ENCODE peak calls at places on chromosomes 1 and 21, in five cellular contexts. One of them, this sample, is unnamed.

GRCh38 chr1:44249543-44249942 is 36.3 kb downstream of the DMAP1 start:
- DNase-seq in lung: no peak
- DNase-seq in hepatocyte: peak; percentile 37
- DNase-seq in K562: peak; percentile 45
- DNase-seq in mucosa of descending colon: no peak
- DNase-seq in this sample: no peak

GRCh38 chr1:190436615-190437014 is 41.0 kb downstream of the BRINP3 start:
- DNase-seq in lung: no peak
- DNase-seq in hepatocyte: no peak
- DNase-seq in K562: no peak
- DNase-seq in mucosa of descending colon: peak; percentile 37
- DNase-seq in this sample: peak; percentile 66

GRCh38 chr1:2088434-2088833 is 38.2 kb downstream of the PRKCZ start:
- DNase-seq in lung: no peak
- DNase-seq in hepatocyte: no peak
- DNase-seq in K562: peak; percentile 44
- DNase-seq in mucosa of descending colon: no peak
- DNase-seq in this sample: peak; percentile 27

GRCh38 chr1:6197746-6198427 is 1.5 kb downstream of the RPL22 start:
- DNase-seq in lung: no peak
- DNase-seq in hepatocyte: no peak
- DNase-seq in K562: no peak
- DNase-seq in mucosa of descending colon: no peak
- DNase-seq in this sample: peak; percentile 47

GRCh38 chr1:96090134-96090533 is 631.5 kb upstream of the PTBP2 start:
- DNase-seq in lung: peak; percentile 50
- DNase-seq in hepatocyte: no peak
- DNase-seq in K562: no peak
- DNase-seq in mucosa of descending colon: no peak
- DNase-seq in this sample: no peak

GRCh38 chr1:62720946-62721554 is 32.9 kb upstream of the DOCK7 start:
- DNase-seq in lung: no peak
- DNase-seq in hepatocyte: peak; percentile 25
- DNase-seq in K562: no peak
- DNase-seq in mucosa of descending colon: peak; percentile 65
- DNase-seq in this sample: no peak

GRCh38 chr1:116496380-116496779 is 74.4 kb downstream of the CD58 start:
- DNase-seq in lung: no peak
- DNase-seq in hepatocyte: peak; percentile 34
- DNase-seq in K562: no peak
- DNase-seq in mucosa of descending colon: no peak
- DNase-seq in this sample: peak; percentile 80

GRCh38 chr1:19454265-19455198 is 30.8 kb downstream of the CAPZB start:
- DNase-seq in lung: no peak
- DNase-seq in hepatocyte: no peak
- DNase-seq in K562: no peak
- DNase-seq in mucosa of descending colon: no peak
- DNase-seq in this sample: peak; percentile 52

GRCh38 chr1:5968161-5968736 is 24.0 kb downstream of the NPHP4 start:
- DNase-seq in lung: no peak
- DNase-seq in hepatocyte: no peak
- DNase-seq in K562: no peak
- DNase-seq in mucosa of descending colon: no peak
- DNase-seq in this sample: no peak

GRCh38 chr1:10515627-10516026 is 40.9 kb downstream of the PEX14 start:
- DNase-seq in lung: no peak
- DNase-seq in hepatocyte: no peak
- DNase-seq in K562: no peak
- DNase-seq in mucosa of descending colon: no peak
- DNase-seq in this sample: no peak

GRCh38 chr1:241612533-241613505 is 27.4 kb downstream of the CHML start:
- DNase-seq in lung: no peak
- DNase-seq in hepatocyte: peak; percentile 21
- DNase-seq in K562: no peak
- DNase-seq in mucosa of descending colon: no peak
- DNase-seq in this sample: peak; percentile 92

GRCh38 chr1:9714257-9714718 is 62.8 kb downstream of the PIK3CD start:
- DNase-seq in lung: no peak
- DNase-seq in hepatocyte: no peak
- DNase-seq in K562: peak; percentile 37
- DNase-seq in mucosa of descending colon: no peak
- DNase-seq in this sample: no peak

GRCh38 chr21:46486481-46487000 is 27.9 kb downstream of the DIP2A start:
- DNase-seq in lung: no peak
- DNase-seq in hepatocyte: no peak
- DNase-seq in K562: no peak
- DNase-seq in mucosa of descending colon: no peak
- DNase-seq in this sample: peak; percentile 36

GRCh38 chr1:66760506-66760905 is 8.2 kb downstream of the DYNLT5 start:
- DNase-seq in lung: no peak
- DNase-seq in hepatocyte: no peak
- DNase-seq in K562: no peak
- DNase-seq in mucosa of descending colon: no peak
- DNase-seq in this sample: no peak

GRCh38 chr1:45246760-45247159 is 40.4 kb upstream of the ZSWIM5 start:
- DNase-seq in lung: no peak
- DNase-seq in hepatocyte: peak; percentile 43
- DNase-seq in K562: no peak
- DNase-seq in mucosa of descending colon: no peak
- DNase-seq in this sample: peak; percentile 90

GRCh38 chr1:175891783-175892309 is 148.5 kb upstream of the TNR start:
- DNase-seq in lung: no peak
- DNase-seq in hepatocyte: no peak
- DNase-seq in K562: no peak
- DNase-seq in mucosa of descending colon: no peak
- DNase-seq in this sample: no peak

GRCh38 chr1:109214695-109215623 is 1.2 kb downstream of the SARS1 start:
- DNase-seq in lung: peak; percentile 61
- DNase-seq in hepatocyte: peak; percentile 66
- DNase-seq in K562: peak; percentile 47
- DNase-seq in mucosa of descending colon: peak; percentile 57
- DNase-seq in this sample: peak; percentile 77

GRCh38 chr1:198490224-198490623 is 50.3 kb downstream of the ATP6V1G3 start:
- DNase-seq in lung: no peak
- DNase-seq in hepatocyte: no peak
- DNase-seq in K562: no peak
- DNase-seq in mucosa of descending colon: no peak
- DNase-seq in this sample: no peak

GRCh38 chr1:210715072-210715471 is 386.4 kb downstream of the HHAT start:
- DNase-seq in lung: no peak
- DNase-seq in hepatocyte: no peak
- DNase-seq in K562: no peak
- DNase-seq in mucosa of descending colon: no peak
- DNase-seq in this sample: no peak

GRCh38 chr1:53069265-53069662 is 7.3 kb downstream of the PODN start:
- DNase-seq in lung: no peak
- DNase-seq in hepatocyte: no peak
- DNase-seq in K562: no peak
- DNase-seq in mucosa of descending colon: no peak
- DNase-seq in this sample: no peak

DNA sequence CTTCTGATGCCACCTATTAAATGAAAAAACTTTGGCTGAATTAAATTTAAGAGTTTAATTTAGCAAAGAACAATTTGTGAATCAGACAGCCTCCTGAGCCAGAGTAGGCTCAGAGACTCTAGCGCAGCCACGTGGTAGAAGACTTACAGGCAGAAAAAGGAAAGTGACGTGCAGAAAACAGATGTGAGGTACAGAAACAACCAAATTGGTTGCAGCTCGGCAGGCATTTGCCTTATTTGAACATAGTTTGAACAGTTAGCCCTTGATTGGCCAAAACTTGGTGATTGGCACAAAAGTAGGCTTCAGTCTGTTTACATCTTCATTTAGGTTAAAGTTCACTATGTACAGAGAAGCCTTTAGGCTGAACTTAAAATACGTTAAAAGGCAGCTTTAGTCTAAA is 22.9 kb downstream of the TCP10L start:
- DNase-seq in lung: no peak
- DNase-seq in hepatocyte: peak; percentile 55
- DNase-seq in K562: no peak
- DNase-seq in mucosa of descending colon: peak; percentile 54
- DNase-seq in this sample: peak; percentile 74
- TF ChIP-seq CTCF in lung: no peak
- TF ChIP-seq CTCF in hepatocyte: peak; percentile 50
- TF ChIP-seq CTCF in K562: peak; percentile 73
- TF ChIP-seq CTCF in mucosa of descending colon: no peak
- TF ChIP-seq CTCF in this sample: peak; percentile 64

GRCh38 chr1:184866991-184867788 is 107.1 kb downstream of the NIBAN1 start:
- DNase-seq in lung: no peak
- DNase-seq in hepatocyte: no peak
- DNase-seq in K562: no peak
- DNase-seq in mucosa of descending colon: peak; percentile 29
- DNase-seq in this sample: peak; percentile 91
- H3K4me3 ChIP-seq in lung: no peak overlapping the region
- H3K4me3 ChIP-seq in hepatocyte: no peak overlapping the region
- H3K4me3 ChIP-seq in K562: no peak overlapping the region
- H3K4me3 ChIP-seq in mucosa of descending colon: no peak overlapping the region
- H3K4me3 ChIP-seq in this sample: no peak overlapping the region

DNA sequence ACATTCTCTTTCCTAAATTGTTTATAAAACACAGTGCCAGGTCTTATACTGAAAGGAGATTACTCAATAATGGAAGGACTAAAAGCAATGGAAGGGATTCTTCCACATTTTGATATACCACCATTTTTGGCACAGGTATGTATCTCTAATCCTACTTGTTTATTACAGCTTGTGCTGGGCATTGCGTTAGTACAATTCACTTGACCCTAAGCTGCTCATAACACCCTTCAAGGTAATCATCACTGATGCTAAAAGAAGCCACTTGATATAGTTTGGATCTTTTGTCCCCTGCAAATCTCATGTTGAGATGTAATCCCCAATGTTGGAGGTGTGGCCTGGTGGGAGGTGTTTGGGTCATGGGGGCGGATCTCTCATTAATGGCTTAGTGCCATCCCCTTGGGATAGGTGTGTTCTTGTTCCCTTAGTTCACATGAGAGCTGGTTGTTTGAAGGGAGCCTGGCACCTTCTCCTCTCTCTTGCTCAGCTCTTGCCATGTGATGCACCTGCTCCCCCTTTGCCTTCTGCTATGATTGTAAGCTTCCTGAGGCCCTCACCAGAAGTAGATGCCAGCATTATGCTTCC is 71.1 kb downstream of the NIBAN1 start:
- DNase-seq in lung: no peak
- DNase-seq in hepatocyte: no peak
- DNase-seq in K562: no peak
- DNase-seq in mucosa of descending colon: no peak
- DNase-seq in this sample: no peak
- TF ChIP-seq CTCF in lung: no peak
- TF ChIP-seq CTCF in hepatocyte: no peak
- TF ChIP-seq CTCF in K562: no peak
- TF ChIP-seq CTCF in mucosa of descending colon: no peak
- TF ChIP-seq CTCF in this sample: no peak

GRCh38 chr1:244074559-244075171 is 23.6 kb downstream of the ZBTB18 start:
- DNase-seq in lung: no peak
- DNase-seq in hepatocyte: no peak
- DNase-seq in K562: no peak
- DNase-seq in mucosa of descending colon: peak; percentile 47
- DNase-seq in this sample: no peak
- H3K4me3 ChIP-seq in lung: no peak overlapping the region
- H3K4me3 ChIP-seq in hepatocyte: no peak overlapping the region
- H3K4me3 ChIP-seq in K562: no peak overlapping the region
- H3K4me3 ChIP-seq in mucosa of descending colon: no peak overlapping the region
- H3K4me3 ChIP-seq in this sample: no peak overlapping the region

GRCh38 chr1:231369282-231369681 is 31.2 kb downstream of the SPRTN start:
- DNase-seq in lung: no peak
- DNase-seq in hepatocyte: no peak
- DNase-seq in K562: no peak
- DNase-seq in mucosa of descending colon: no peak
- DNase-seq in this sample: no peak
- TF ChIP-seq CTCF in lung: no peak
- TF ChIP-seq CTCF in hepatocyte: no peak
- TF ChIP-seq CTCF in K562: no peak
- TF ChIP-seq CTCF in mucosa of descending colon: no peak
- TF ChIP-seq CTCF in this sample: no peak

DNA sequence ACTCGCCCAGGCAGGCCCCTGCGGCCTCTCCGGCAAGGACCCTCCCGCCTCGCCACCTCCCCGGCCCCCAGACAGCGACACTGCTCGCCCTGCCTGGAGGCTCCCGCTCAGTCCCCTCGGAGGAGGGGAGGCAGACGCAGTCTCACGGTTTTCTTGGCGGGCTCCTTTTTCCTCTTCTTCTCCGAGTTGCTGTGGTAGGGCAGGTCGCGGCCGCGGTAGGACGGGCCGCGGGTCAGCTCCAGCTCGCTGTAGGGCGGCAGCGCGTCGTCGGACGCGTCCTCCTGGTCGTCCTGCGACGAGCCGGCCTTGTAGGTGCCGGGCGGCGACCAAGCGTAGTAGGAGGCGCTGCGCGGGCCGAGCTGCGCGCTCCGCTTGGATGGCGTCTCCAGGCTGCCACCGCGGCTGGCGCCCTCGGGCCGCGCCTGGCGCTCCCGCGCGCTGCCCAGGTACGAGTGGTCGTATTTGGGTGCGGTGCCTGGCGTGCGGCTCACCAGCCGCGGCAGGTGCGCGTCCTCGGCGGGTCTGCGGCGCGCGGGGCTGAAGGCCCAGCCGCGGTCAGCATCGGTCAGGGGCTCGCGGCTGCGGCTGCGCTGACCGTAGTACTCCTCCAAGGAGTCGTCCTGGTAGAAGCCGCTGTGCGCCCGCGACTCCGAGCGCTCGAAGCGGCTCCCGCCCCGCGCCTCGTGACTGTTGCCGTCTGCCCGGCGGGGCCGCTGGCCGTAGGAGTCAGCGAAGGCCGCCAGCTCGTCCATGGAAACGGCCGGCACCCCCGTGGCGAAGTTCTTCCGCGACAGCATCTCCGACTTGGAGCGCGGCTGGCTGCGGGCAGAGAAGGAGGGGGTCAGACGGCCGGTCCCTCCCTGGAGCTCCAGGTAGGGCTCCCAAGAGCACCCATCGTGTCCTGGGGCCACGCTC is 44.8 kb upstream of the TADA1 start:
- DNase-seq in lung: no peak
- DNase-seq in hepatocyte: peak; percentile 44
- DNase-seq in K562: no peak
- DNase-seq in mucosa of descending colon: peak; percentile 23
- DNase-seq in this sample: no peak
- H3K4me3 ChIP-seq in lung: no peak overlapping the region
- H3K4me3 ChIP-seq in hepatocyte: peak overlapping the region; percentile 26
- H3K4me3 ChIP-seq in K562: no peak overlapping the region
- H3K4me3 ChIP-seq in mucosa of descending colon: no peak overlapping the region
- H3K4me3 ChIP-seq in this sample: no peak overlapping the region